ENCODE peak calls at places on chromosome 18, in eight cellular contexts. One of them, this sample, is unnamed.

GRCh38 chr18:46502444-46502843 is 154.6 kb downstream of the LOXHD1 start:
- DNase-seq in GM04504: no peak
- DNase-seq in epithelial cell of esophagus: peak
- DNase-seq in T-helper 9 cell: no peak
- DNase-seq in NCI-H1092 treated with DMSO at 0.1 percent for 48 hours: no peak
- DNase-seq in NCI-H524: no peak
- DNase-seq in stimulated activated CD4-positive, alpha-beta T cell treated with anti-CD3 and anti-CD28 coated beads, Interleukin-4, amount 100 ng/mL, for 48 hours: no peak
- DNase-seq in GM10248: no peak
- DNase-seq in this sample: no peak

GRCh38 chr18:2240311-2240705 is 331.0 kb downstream of the METTL4 start:
- DNase-seq in GM04504: no peak
- DNase-seq in epithelial cell of esophagus: no peak
- DNase-seq in T-helper 9 cell: no peak
- DNase-seq in NCI-H1092 treated with DMSO at 0.1 percent for 48 hours: no peak
- DNase-seq in NCI-H524: no peak
- DNase-seq in stimulated activated CD4-positive, alpha-beta T cell treated with anti-CD3 and anti-CD28 coated beads, Interleukin-4, amount 100 ng/mL, for 48 hours: no peak
- DNase-seq in GM10248: no peak
- DNase-seq in this sample: no peak

GRCh38 chr18:79516441-79516931 is 120.8 kb downstream of the NFATC1 start:
- DNase-seq in GM04504: no peak
- DNase-seq in epithelial cell of esophagus: no peak
- DNase-seq in T-helper 9 cell: no peak
- DNase-seq in NCI-H1092 treated with DMSO at 0.1 percent for 48 hours: no peak
- DNase-seq in NCI-H524: no peak
- DNase-seq in stimulated activated CD4-positive, alpha-beta T cell treated with anti-CD3 and anti-CD28 coated beads, Interleukin-4, amount 100 ng/mL, for 48 hours: no peak
- DNase-seq in GM10248: no peak
- DNase-seq in this sample: no peak

GRCh38 chr18:62420151-62420512 is 95.0 kb downstream of the TNFRSF11A start:
- DNase-seq in GM04504: no peak
- DNase-seq in epithelial cell of esophagus: peak
- DNase-seq in T-helper 9 cell: no peak
- DNase-seq in NCI-H1092 treated with DMSO at 0.1 percent for 48 hours: no peak
- DNase-seq in NCI-H524: no peak
- DNase-seq in stimulated activated CD4-positive, alpha-beta T cell treated with anti-CD3 and anti-CD28 coated beads, Interleukin-4, amount 100 ng/mL, for 48 hours: no peak
- DNase-seq in GM10248: no peak
- DNase-seq in this sample: peak

GRCh38 chr18:36256094-36256493 is 41.4 kb upstream of the FHOD3 start:
- DNase-seq in GM04504: no peak
- DNase-seq in epithelial cell of esophagus: no peak
- DNase-seq in T-helper 9 cell: no peak
- DNase-seq in NCI-H1092 treated with DMSO at 0.1 percent for 48 hours: no peak
- DNase-seq in NCI-H524: no peak
- DNase-seq in stimulated activated CD4-positive, alpha-beta T cell treated with anti-CD3 and anti-CD28 coated beads, Interleukin-4, amount 100 ng/mL, for 48 hours: no peak
- DNase-seq in GM10248: no peak
- DNase-seq in this sample: no peak

GRCh38 chr18:35549515-35549914 is 32.0 kb upstream of the GALNT1 start:
- DNase-seq in GM04504: no peak
- DNase-seq in epithelial cell of esophagus: no peak
- DNase-seq in T-helper 9 cell: no peak
- DNase-seq in NCI-H1092 treated with DMSO at 0.1 percent for 48 hours: no peak
- DNase-seq in NCI-H524: no peak
- DNase-seq in stimulated activated CD4-positive, alpha-beta T cell treated with anti-CD3 and anti-CD28 coated beads, Interleukin-4, amount 100 ng/mL, for 48 hours: no peak
- DNase-seq in GM10248: no peak
- DNase-seq in this sample: no peak

GRCh38 chr18:5150888-5151287 is 46.2 kb downstream of the AKAIN1 start:
- DNase-seq in GM04504: no peak
- DNase-seq in epithelial cell of esophagus: no peak
- DNase-seq in T-helper 9 cell: no peak
- DNase-seq in NCI-H1092 treated with DMSO at 0.1 percent for 48 hours: no peak
- DNase-seq in NCI-H524: no peak
- DNase-seq in stimulated activated CD4-positive, alpha-beta T cell treated with anti-CD3 and anti-CD28 coated beads, Interleukin-4, amount 100 ng/mL, for 48 hours: no peak
- DNase-seq in GM10248: no peak
- DNase-seq in this sample: no peak

GRCh38 chr18:55763298-55763697 is 175.3 kb upstream of the TCF4 start:
- DNase-seq in GM04504: no peak
- DNase-seq in epithelial cell of esophagus: peak
- DNase-seq in T-helper 9 cell: no peak
- DNase-seq in NCI-H1092 treated with DMSO at 0.1 percent for 48 hours: no peak
- DNase-seq in NCI-H524: no peak
- DNase-seq in stimulated activated CD4-positive, alpha-beta T cell treated with anti-CD3 and anti-CD28 coated beads, Interleukin-4, amount 100 ng/mL, for 48 hours: no peak
- DNase-seq in GM10248: no peak
- DNase-seq in this sample: peak

GRCh38 chr18:45841765-45842442 is 16.4 kb downstream of the SIGLEC15 start:
- DNase-seq in GM04504: no peak
- DNase-seq in epithelial cell of esophagus: no peak
- DNase-seq in T-helper 9 cell: no peak
- DNase-seq in NCI-H1092 treated with DMSO at 0.1 percent for 48 hours: no peak
- DNase-seq in NCI-H524: no peak
- DNase-seq in stimulated activated CD4-positive, alpha-beta T cell treated with anti-CD3 and anti-CD28 coated beads, Interleukin-4, amount 100 ng/mL, for 48 hours: no peak
- DNase-seq in GM10248: no peak
- DNase-seq in this sample: no peak

GRCh38 chr18:63869374-63869773 is 18.1 kb upstream of the SERPINB2 start:
- DNase-seq in GM04504: peak
- DNase-seq in epithelial cell of esophagus: peak
- DNase-seq in T-helper 9 cell: no peak
- DNase-seq in NCI-H1092 treated with DMSO at 0.1 percent for 48 hours: no peak
- DNase-seq in NCI-H524: no peak
- DNase-seq in stimulated activated CD4-positive, alpha-beta T cell treated with anti-CD3 and anti-CD28 coated beads, Interleukin-4, amount 100 ng/mL, for 48 hours: no peak
- DNase-seq in GM10248: no peak
- DNase-seq in this sample: no peak

GRCh38 chr18:11974741-11975325 is 6.5 kb upstream of the IMPA2 start:
- DNase-seq in GM04504: no peak
- DNase-seq in epithelial cell of esophagus: no peak
- DNase-seq in T-helper 9 cell: no peak
- DNase-seq in NCI-H1092 treated with DMSO at 0.1 percent for 48 hours: no peak
- DNase-seq in NCI-H524: no peak
- DNase-seq in stimulated activated CD4-positive, alpha-beta T cell treated with anti-CD3 and anti-CD28 coated beads, Interleukin-4, amount 100 ng/mL, for 48 hours: no peak
- DNase-seq in GM10248: no peak
- DNase-seq in this sample: no peak

GRCh38 chr18:23718731-23719130 is 29.5 kb downstream of the LAMA3 start:
- DNase-seq in GM04504: no peak
- DNase-seq in epithelial cell of esophagus: peak
- DNase-seq in T-helper 9 cell: no peak
- DNase-seq in NCI-H1092 treated with DMSO at 0.1 percent for 48 hours: no peak
- DNase-seq in NCI-H524: no peak
- DNase-seq in stimulated activated CD4-positive, alpha-beta T cell treated with anti-CD3 and anti-CD28 coated beads, Interleukin-4, amount 100 ng/mL, for 48 hours: no peak
- DNase-seq in GM10248: no peak
- DNase-seq in this sample: no peak

GRCh38 chr18:68176901-68177300 is 538.0 kb downstream of the TMX3 start:
- DNase-seq in GM04504: no peak
- DNase-seq in epithelial cell of esophagus: no peak
- DNase-seq in T-helper 9 cell: no peak
- DNase-seq in NCI-H1092 treated with DMSO at 0.1 percent for 48 hours: no peak
- DNase-seq in NCI-H524: no peak
- DNase-seq in stimulated activated CD4-positive, alpha-beta T cell treated with anti-CD3 and anti-CD28 coated beads, Interleukin-4, amount 100 ng/mL, for 48 hours: no peak
- DNase-seq in GM10248: no peak
- DNase-seq in this sample: no peak

GRCh38 chr18:25299426-25299825 is 52.5 kb downstream of the ZNF521 start:
- DNase-seq in GM04504: no peak
- DNase-seq in epithelial cell of esophagus: peak
- DNase-seq in T-helper 9 cell: no peak
- DNase-seq in NCI-H1092 treated with DMSO at 0.1 percent for 48 hours: no peak
- DNase-seq in NCI-H524: no peak
- DNase-seq in stimulated activated CD4-positive, alpha-beta T cell treated with anti-CD3 and anti-CD28 coated beads, Interleukin-4, amount 100 ng/mL, for 48 hours: no peak
- DNase-seq in GM10248: no peak
- DNase-seq in this sample: no peak

GRCh38 chr18:48663931-48664847 is 125.4 kb downstream of the CTIF start:
- DNase-seq in GM04504: no peak
- DNase-seq in epithelial cell of esophagus: peak
- DNase-seq in T-helper 9 cell: peak
- DNase-seq in NCI-H1092 treated with DMSO at 0.1 percent for 48 hours: peak
- DNase-seq in NCI-H524: peak
- DNase-seq in stimulated activated CD4-positive, alpha-beta T cell treated with anti-CD3 and anti-CD28 coated beads, Interleukin-4, amount 100 ng/mL, for 48 hours: peak
- DNase-seq in GM10248: peak
- DNase-seq in this sample: peak

GRCh38 chr18:74342416-74343043 is 26.9 kb downstream of the C18orf63 start:
- DNase-seq in GM04504: peak
- DNase-seq in epithelial cell of esophagus: peak
- DNase-seq in T-helper 9 cell: no peak
- DNase-seq in NCI-H1092 treated with DMSO at 0.1 percent for 48 hours: peak
- DNase-seq in NCI-H524: peak
- DNase-seq in stimulated activated CD4-positive, alpha-beta T cell treated with anti-CD3 and anti-CD28 coated beads, Interleukin-4, amount 100 ng/mL, for 48 hours: no peak
- DNase-seq in GM10248: peak
- DNase-seq in this sample: peak

GRCh38 chr18:60319129-60319528 is 53.4 kb downstream of the MC4R start:
- DNase-seq in GM04504: no peak
- DNase-seq in epithelial cell of esophagus: no peak
- DNase-seq in T-helper 9 cell: no peak
- DNase-seq in NCI-H1092 treated with DMSO at 0.1 percent for 48 hours: no peak
- DNase-seq in NCI-H524: no peak
- DNase-seq in stimulated activated CD4-positive, alpha-beta T cell treated with anti-CD3 and anti-CD28 coated beads, Interleukin-4, amount 100 ng/mL, for 48 hours: no peak
- DNase-seq in GM10248: no peak
- DNase-seq in this sample: no peak

GRCh38 chr18:55243852-55244251 is 284.6 kb upstream of the CCDC68 start:
- DNase-seq in GM04504: no peak
- DNase-seq in epithelial cell of esophagus: no peak
- DNase-seq in T-helper 9 cell: no peak
- DNase-seq in NCI-H1092 treated with DMSO at 0.1 percent for 48 hours: no peak
- DNase-seq in NCI-H524: peak
- DNase-seq in stimulated activated CD4-positive, alpha-beta T cell treated with anti-CD3 and anti-CD28 coated beads, Interleukin-4, amount 100 ng/mL, for 48 hours: no peak
- DNase-seq in GM10248: no peak
- DNase-seq in this sample: no peak

GRCh38 chr18:74507120-74507881 is 11.1 kb downstream of the CNDP2 start:
- DNase-seq in GM04504: no peak
- DNase-seq in epithelial cell of esophagus: no peak
- DNase-seq in T-helper 9 cell: no peak
- DNase-seq in NCI-H1092 treated with DMSO at 0.1 percent for 48 hours: no peak
- DNase-seq in NCI-H524: no peak
- DNase-seq in stimulated activated CD4-positive, alpha-beta T cell treated with anti-CD3 and anti-CD28 coated beads, Interleukin-4, amount 100 ng/mL, for 48 hours: no peak
- DNase-seq in GM10248: no peak
- DNase-seq in this sample: no peak

GRCh38 chr18:39039828-39040227 is 1474.2 kb upstream of the CELF4 start:
- DNase-seq in GM04504: no peak
- DNase-seq in epithelial cell of esophagus: no peak
- DNase-seq in T-helper 9 cell: no peak
- DNase-seq in NCI-H1092 treated with DMSO at 0.1 percent for 48 hours: no peak
- DNase-seq in NCI-H524: no peak
- DNase-seq in stimulated activated CD4-positive, alpha-beta T cell treated with anti-CD3 and anti-CD28 coated beads, Interleukin-4, amount 100 ng/mL, for 48 hours: no peak
- DNase-seq in GM10248: no peak
- DNase-seq in this sample: peak

GRCh38 chr18:70151554-70152130 is 53.8 kb downstream of the RTTN start:
- DNase-seq in GM04504: no peak
- DNase-seq in epithelial cell of esophagus: no peak
- DNase-seq in T-helper 9 cell: no peak
- DNase-seq in NCI-H1092 treated with DMSO at 0.1 percent for 48 hours: no peak
- DNase-seq in NCI-H524: no peak
- DNase-seq in stimulated activated CD4-positive, alpha-beta T cell treated with anti-CD3 and anti-CD28 coated beads, Interleukin-4, amount 100 ng/mL, for 48 hours: no peak
- DNase-seq in GM10248: no peak
- DNase-seq in this sample: no peak

GRCh38 chr18:31217455-31217854 is 54.8 kb upstream of the DSC1 start:
- DNase-seq in GM04504: no peak
- DNase-seq in epithelial cell of esophagus: no peak
- DNase-seq in T-helper 9 cell: no peak
- DNase-seq in NCI-H1092 treated with DMSO at 0.1 percent for 48 hours: no peak
- DNase-seq in NCI-H524: peak
- DNase-seq in stimulated activated CD4-positive, alpha-beta T cell treated with anti-CD3 and anti-CD28 coated beads, Interleukin-4, amount 100 ng/mL, for 48 hours: no peak
- DNase-seq in GM10248: no peak
- DNase-seq in this sample: no peak

GRCh38 chr18:12283256-12283655 is 24.8 kb upstream of the TUBB6 start:
- DNase-seq in GM04504: no peak
- DNase-seq in epithelial cell of esophagus: peak
- DNase-seq in T-helper 9 cell: no peak
- DNase-seq in NCI-H1092 treated with DMSO at 0.1 percent for 48 hours: no peak
- DNase-seq in NCI-H524: no peak
- DNase-seq in stimulated activated CD4-positive, alpha-beta T cell treated with anti-CD3 and anti-CD28 coated beads, Interleukin-4, amount 100 ng/mL, for 48 hours: no peak
- DNase-seq in GM10248: no peak
- DNase-seq in this sample: no peak

GRCh38 chr18:30886998-30887397 is 155.5 kb downstream of the DSC3 start:
- DNase-seq in GM04504: no peak
- DNase-seq in epithelial cell of esophagus: no peak
- DNase-seq in T-helper 9 cell: no peak
- DNase-seq in NCI-H1092 treated with DMSO at 0.1 percent for 48 hours: no peak
- DNase-seq in NCI-H524: no peak
- DNase-seq in stimulated activated CD4-positive, alpha-beta T cell treated with anti-CD3 and anti-CD28 coated beads, Interleukin-4, amount 100 ng/mL, for 48 hours: no peak
- DNase-seq in GM10248: no peak
- DNase-seq in this sample: no peak

GRCh38 chr18:46439037-46439436 is 218.0 kb downstream of the LOXHD1 start:
- DNase-seq in GM04504: no peak
- DNase-seq in epithelial cell of esophagus: no peak
- DNase-seq in T-helper 9 cell: no peak
- DNase-seq in NCI-H1092 treated with DMSO at 0.1 percent for 48 hours: no peak
- DNase-seq in NCI-H524: no peak
- DNase-seq in stimulated activated CD4-positive, alpha-beta T cell treated with anti-CD3 and anti-CD28 coated beads, Interleukin-4, amount 100 ng/mL, for 48 hours: no peak
- DNase-seq in GM10248: no peak
- DNase-seq in this sample: no peak

GRCh38 chr18:6021341-6022088 is 126.2 kb upstream of the TMEM200C start:
- DNase-seq in GM04504: no peak
- DNase-seq in epithelial cell of esophagus: no peak
- DNase-seq in T-helper 9 cell: no peak
- DNase-seq in NCI-H1092 treated with DMSO at 0.1 percent for 48 hours: no peak
- DNase-seq in NCI-H524: no peak
- DNase-seq in stimulated activated CD4-positive, alpha-beta T cell treated with anti-CD3 and anti-CD28 coated beads, Interleukin-4, amount 100 ng/mL, for 48 hours: no peak
- DNase-seq in GM10248: no peak
- DNase-seq in this sample: no peak

GRCh38 chr18:31992836-31993575 is 25.6 kb upstream of the RNF125 start:
- DNase-seq in GM04504: no peak
- DNase-seq in epithelial cell of esophagus: no peak
- DNase-seq in T-helper 9 cell: no peak
- DNase-seq in NCI-H1092 treated with DMSO at 0.1 percent for 48 hours: no peak
- DNase-seq in NCI-H524: no peak
- DNase-seq in stimulated activated CD4-positive, alpha-beta T cell treated with anti-CD3 and anti-CD28 coated beads, Interleukin-4, amount 100 ng/mL, for 48 hours: no peak
- DNase-seq in GM10248: no peak
- DNase-seq in this sample: no peak

GRCh38 chr18:38698108-38698507 is 1132.5 kb upstream of the CELF4 start:
- DNase-seq in GM04504: no peak
- DNase-seq in epithelial cell of esophagus: no peak
- DNase-seq in T-helper 9 cell: no peak
- DNase-seq in NCI-H1092 treated with DMSO at 0.1 percent for 48 hours: no peak
- DNase-seq in NCI-H524: no peak
- DNase-seq in stimulated activated CD4-positive, alpha-beta T cell treated with anti-CD3 and anti-CD28 coated beads, Interleukin-4, amount 100 ng/mL, for 48 hours: no peak
- DNase-seq in GM10248: no peak
- DNase-seq in this sample: no peak

GRCh38 chr18:23138470-23138869 is 3.2 kb downstream of the CABLES1 start:
- DNase-seq in GM04504: no peak
- DNase-seq in epithelial cell of esophagus: no peak
- DNase-seq in T-helper 9 cell: no peak
- DNase-seq in NCI-H1092 treated with DMSO at 0.1 percent for 48 hours: peak
- DNase-seq in NCI-H524: peak
- DNase-seq in stimulated activated CD4-positive, alpha-beta T cell treated with anti-CD3 and anti-CD28 coated beads, Interleukin-4, amount 100 ng/mL, for 48 hours: no peak
- DNase-seq in GM10248: no peak
- DNase-seq in this sample: no peak

GRCh38 chr18:70523035-70523797 is 234.4 kb downstream of the SOCS6 start:
- DNase-seq in GM04504: no peak
- DNase-seq in epithelial cell of esophagus: no peak
- DNase-seq in T-helper 9 cell: no peak
- DNase-seq in NCI-H1092 treated with DMSO at 0.1 percent for 48 hours: peak
- DNase-seq in NCI-H524: no peak
- DNase-seq in stimulated activated CD4-positive, alpha-beta T cell treated with anti-CD3 and anti-CD28 coated beads, Interleukin-4, amount 100 ng/mL, for 48 hours: no peak
- DNase-seq in GM10248: no peak
- DNase-seq in this sample: no peak

GRCh38 chr18:48835119-48835518 is 115.6 kb downstream of the SMAD7 start:
- DNase-seq in GM04504: no peak
- DNase-seq in epithelial cell of esophagus: no peak
- DNase-seq in T-helper 9 cell: no peak
- DNase-seq in NCI-H1092 treated with DMSO at 0.1 percent for 48 hours: no peak
- DNase-seq in NCI-H524: no peak
- DNase-seq in stimulated activated CD4-positive, alpha-beta T cell treated with anti-CD3 and anti-CD28 coated beads, Interleukin-4, amount 100 ng/mL, for 48 hours: no peak
- DNase-seq in GM10248: no peak
- DNase-seq in this sample: no peak

GRCh38 chr18:48804856-48805610 is 145.7 kb downstream of the SMAD7 start:
- DNase-seq in GM04504: no peak
- DNase-seq in epithelial cell of esophagus: no peak
- DNase-seq in T-helper 9 cell: no peak
- DNase-seq in NCI-H1092 treated with DMSO at 0.1 percent for 48 hours: no peak
- DNase-seq in NCI-H524: no peak
- DNase-seq in stimulated activated CD4-positive, alpha-beta T cell treated with anti-CD3 and anti-CD28 coated beads, Interleukin-4, amount 100 ng/mL, for 48 hours: no peak
- DNase-seq in GM10248: no peak
- DNase-seq in this sample: no peak

GRCh38 chr18:13932285-13933025 is 17.1 kb upstream of the MC2R start:
- DNase-seq in GM04504: no peak
- DNase-seq in epithelial cell of esophagus: no peak
- DNase-seq in T-helper 9 cell: no peak
- DNase-seq in NCI-H1092 treated with DMSO at 0.1 percent for 48 hours: no peak
- DNase-seq in NCI-H524: no peak
- DNase-seq in stimulated activated CD4-positive, alpha-beta T cell treated with anti-CD3 and anti-CD28 coated beads, Interleukin-4, amount 100 ng/mL, for 48 hours: no peak
- DNase-seq in GM10248: no peak
- DNase-seq in this sample: no peak

GRCh38 chr18:39711701-39712100 is 2146.1 kb upstream of the CELF4 start:
- DNase-seq in GM04504: no peak
- DNase-seq in epithelial cell of esophagus: no peak
- DNase-seq in T-helper 9 cell: no peak
- DNase-seq in NCI-H1092 treated with DMSO at 0.1 percent for 48 hours: no peak
- DNase-seq in NCI-H524: no peak
- DNase-seq in stimulated activated CD4-positive, alpha-beta T cell treated with anti-CD3 and anti-CD28 coated beads, Interleukin-4, amount 100 ng/mL, for 48 hours: no peak
- DNase-seq in GM10248: no peak
- DNase-seq in this sample: no peak

This sample was measured in kidney glomerular epithelial cell.